ENCODE peak calls at places on chromosomes 13 and 19, in ten cellular contexts. P, Q, I, B, V, D, X, M, T and G are unnamed samples.

GRCh38 chr13:97978661-97979450 is 25.4 kb downstream of the IPO5 start:
- DNase-seq in P (no peak), Q (no peak), I (peak; percentile 57), B (no peak), V (no peak), D (peak; percentile 37), X (no peak), M (no peak), T (no peak), G (no peak)

GRCh38 chr13:44306401-44307192 is 67.0 kb upstream of the SERP2 start:
- DNase-seq in P (peak; percentile 32), Q (peak; percentile 22), I (peak; percentile 95), B (no peak), V (peak; percentile 100), D (peak; percentile 92), X (peak; percentile 23), M (no peak), T (peak; percentile 93), G (no peak)

GRCh38 chr19:46605356-46605821 is 4.3 kb downstream of the CALM3 start:
- DNase-seq in P (no peak), Q (no peak), I (no peak), B (no peak), V (no peak), D (no peak), X (no peak), M (no peak), T (no peak), G (peak; percentile 83)

GRCh38 chr13:95541911-95542484 is 10.5 kb upstream of the CLDN10 start:
- DNase-seq in P (no peak), Q (no peak), I (no peak), B (no peak), V (no peak), D (no peak), X (no peak), M (no peak), T (no peak), G (no peak)

GRCh38 chr19:18636969-18637629 is at the start of gene KLHL26:
- DNase-seq in P (no peak), Q (peak; percentile 27), I (no peak), B (no peak), V (no peak), D (no peak), X (no peak), M (no peak), T (no peak), G (no peak)

GRCh38 chr19:8423821-8424223 is 10.7 kb downstream of the MARCHF2 start:
- DNase-seq in P (peak; percentile 95), Q (no peak), I (peak; percentile 99), B (no peak), V (peak; percentile 96), D (peak; percentile 97), X (peak; percentile 5), M (no peak), T (peak; percentile 99), G (peak; percentile 98)

GRCh38 chr13:46165485-46166220 is 16.3 kb downstream of the LCP1 start:
- DNase-seq in P (peak; percentile 24), Q (no peak), I (no peak), B (peak; percentile 34), V (peak; percentile 85), D (no peak), X (no peak), M (no peak), T (peak; percentile 30), G (no peak)

GRCh38 chr13:57858376-57858775 is 226.8 kb downstream of the PCDH17 start:
- DNase-seq in P (no peak), Q (no peak), I (no peak), B (no peak), V (peak; percentile 33), D (no peak), X (no peak), M (no peak), T (no peak), G (no peak)

GRCh38 chr13:99477493-99477892 is 23.8 kb upstream of the TM9SF2 start:
- DNase-seq in P (no peak), Q (no peak), I (no peak), B (no peak), V (no peak), D (no peak), X (no peak), M (no peak), T (peak; percentile 50), G (no peak)

GRCh38 chr19:13347351-13347750 is 158.9 kb downstream of the CACNA1A start:
- DNase-seq in P (no peak), Q (no peak), I (no peak), B (no peak), V (no peak), D (no peak), X (no peak), M (no peak), T (no peak), G (no peak)

GRCh38 chr13:112248909-112249592 is 127.1 kb upstream of the SPACA7 start:
- DNase-seq in P (no peak), Q (no peak), I (no peak), B (no peak), V (no peak), D (no peak), X (no peak), M (no peak), T (no peak), G (peak; percentile 49)

GRCh38 chr19:42185281-42185680 is 32.2 kb downstream of the DEDD2 start:
- DNase-seq in P (no peak), Q (no peak), I (peak; percentile 47), B (no peak), V (peak; percentile 67), D (no peak), X (no peak), M (no peak), T (no peak), G (no peak)